ENCODE peak calls at places on chromosomes 1 and 21, in ten cellular contexts. F is endothelial cell; Z is AG08396; P is AG20443; M is activated CD8-positive, alpha-beta memory T cell treated with anti-CD3 and anti-CD28 coated beads, Interleukin-2, amount 10 ng/mL, durations not matched to agents 7 days and 5 days; J is omental fat pad; K is KBM-7; A is AG04450; O is Right ventricle myocardium superior; Q is EL. U is an unnamed sample.

GRCh38 chr1:242522304-242522945 is 2.1 kb downstream of the PLD5 start:
- DNase-seq in F (no peak), Z (no peak), P (no peak), M (no peak), J (no peak), K (no peak), A (no peak), O (no peak), Q (no peak), U (no peak)

GRCh38 chr1:20148571-20149500 is 9.7 kb downstream of the PLA2G2F start:
- DNase-seq in F (no peak), Z (no peak), P (no peak), M (no peak), J (no peak), K (no peak), A (no peak), O (no peak), Q (no peak), U (no peak)

GRCh38 chr1:17539526-17540254 is at the start of gene ARHGEF10L:
- DNase-seq in F (no peak), Z (peak), P (peak), M (no peak), J (no peak), K (no peak), A (no peak), O (peak), Q (peak), U (no peak)

GRCh38 chr1:106189780-106190179 is 866.7 kb upstream of the PRMT6 start:
- DNase-seq in F (no peak), Z (no peak), P (no peak), M (no peak), J (no peak), K (no peak), A (no peak), O (no peak), Q (no peak), U (no peak)

GRCh38 chr1:224521904-224522734 is 87.5 kb upstream of the WDR26 start:
- DNase-seq in F (no peak), Z (no peak), P (no peak), M (no peak), J (no peak), K (no peak), A (no peak), O (no peak), Q (no peak), U (no peak)

GRCh38 chr1:10544239-10544638 is 69.5 kb downstream of the PEX14 start:
- DNase-seq in F (no peak), Z (no peak), P (no peak), M (no peak), J (no peak), K (no peak), A (no peak), O (no peak), Q (no peak), U (no peak)

GRCh38 chr1:229514578-229515275 is 6.6 kb upstream of the NUP133 start:
- DNase-seq in F (peak), Z (peak), P (peak), M (peak), J (no peak), K (peak), A (peak), O (peak), Q (peak), U (peak)

GRCh38 chr1:230303069-230303468 is 123.1 kb downstream of the PGBD5 start:
- DNase-seq in F (no peak), Z (no peak), P (no peak), M (no peak), J (no peak), K (no peak), A (no peak), O (peak), Q (peak), U (no peak)

GRCh38 chr1:22709891-22710687 is 550 bp upstream of the EPHB2 start:
- DNase-seq in F (peak), Z (peak), P (peak), M (no peak), J (no peak), K (no peak), A (no peak), O (peak), Q (peak), U (peak)

GRCh38 chr21:34690041-34690792 is 21.4 kb downstream of the CLIC6 start:
- DNase-seq in F (no peak), Z (no peak), P (no peak), M (no peak), J (no peak), K (no peak), A (no peak), O (no peak), Q (no peak), U (no peak)

GRCh38 chr1:161946071-161946987 is 77.3 kb downstream of the OLFML2B start:
- DNase-seq in F (no peak), Z (no peak), P (peak), M (no peak), J (no peak), K (no peak), A (no peak), O (no peak), Q (peak), U (peak)

GRCh38 chr1:61444277-61444676 is 280.7 kb downstream of the TM2D1 start:
- DNase-seq in F (no peak), Z (no peak), P (no peak), M (no peak), J (no peak), K (no peak), A (no peak), O (no peak), Q (no peak), U (no peak)

GRCh38 chr1:220217383-220217988 is 54.8 kb downstream of the RAB3GAP2 start:
- DNase-seq in F (peak), Z (no peak), P (no peak), M (no peak), J (no peak), K (peak), A (no peak), O (no peak), Q (peak), U (no peak)

GRCh38 chr1:113871597-113872113 is at the start of gene PTPN22:
- DNase-seq in F (no peak), Z (peak), P (peak), M (peak), J (no peak), K (peak), A (peak), O (peak), Q (peak), U (peak)

U was measured in stromal cell of bone marrow.